ENCODE peak calls at places on chromosomes 12 and 14, in five cellular contexts. Z is left lung, R is breast epithelium, T is HCT116, W is A673. P is an unnamed sample.

GRCh38 chr12:9760699-9761406 is at the start of gene CD69:
- DNase-seq in W (peak), T (no peak), R (no peak), Z (no peak), P (no peak)

GRCh38 chr14:98731701-98732100 is 540.3 kb downstream of the BCL11B start:
- DNase-seq in Z (no peak), R (no peak), T (no peak), W (no peak), P (no peak)

GRCh38 chr14:66425402-66425801 is 60.8 kb upstream of the CCDC196 start:
- DNase-seq in W (no peak), R (no peak), T (no peak), Z (no peak), P (no peak)

GRCh38 chr12:87981495-87981894 is 47.7 kb downstream of the C12orf50 start:
- DNase-seq in R (no peak), T (no peak), W (no peak), Z (no peak), P (no peak)

GRCh38 chr12:5525783-5526367 is 94.0 kb downstream of the NTF3 start:
- DNase-seq in Z (no peak), W (no peak), T (no peak), R (no peak), P (no peak)

GRCh38 chr14:76123426-76124095 is 28.2 kb upstream of the GPATCH2L start:
- DNase-seq in W (no peak), R (no peak), Z (no peak), T (no peak), P (no peak)

GRCh38 chr14:29486132-29486531 is 441.5 kb downstream of the PRKD1 start:
- DNase-seq in W (no peak), Z (no peak), R (no peak), T (no peak), P (no peak)

GRCh38 chr12:124684971-124685688 is 117.7 kb upstream of the NCOR2 start:
- DNase-seq in Z (no peak), W (no peak), T (no peak), R (no peak), P (peak)

GRCh38 chr12:111773801-111774551 is 7.2 kb downstream of the ALDH2 start:
- DNase-seq in Z (peak), T (no peak), R (peak), W (no peak), P (peak)

GRCh38 chr12:48037267-48037915 is 33.1 kb upstream of the COL2A1 start:
- DNase-seq in W (peak), T (no peak), Z (no peak), R (no peak), P (no peak)

GRCh38 chr12:15741082-15741481 is 48.1 kb downstream of the EPS8 start:
- DNase-seq in W (no peak), Z (no peak), R (no peak), T (no peak), P (no peak)

GRCh38 chr14:66507181-66507721 is 696 bp upstream of the GPHN start:
- DNase-seq in R (no peak), W (no peak), Z (no peak), T (peak), P (no peak)

GRCh38 chr12:25071366-25071765 is 122.5 kb upstream of the BCAT1 start:
- DNase-seq in Z (no peak), R (no peak), W (no peak), T (no peak), P (no peak)

GRCh38 chr12:117679776-117680175 is 289.0 kb downstream of the KSR2 start:
- DNase-seq in Z (no peak), R (no peak), W (no peak), T (no peak), P (no peak)

GRCh38 chr12:91513354-91513753 is 330.7 kb upstream of the DCN start:
- DNase-seq in R (no peak), W (no peak), T (no peak), Z (no peak), P (no peak)

GRCh38 chr14:85443001-85443400 is 86.9 kb upstream of the FLRT2 start:
- DNase-seq in R (no peak), W (no peak), T (no peak), Z (no peak), P (no peak)

GRCh38 chr12:3263282-3263681 is 186.1 kb downstream of the TSPAN9 start:
- DNase-seq in R (no peak), T (no peak), W (no peak), Z (no peak), P (no peak)

GRCh38 chr12:109084425-109084824 is 8.8 kb downstream of the ALKBH2 start:
- DNase-seq in W (no peak), Z (no peak), T (no peak), R (no peak), P (no peak)

GRCh38 chr14:79294506-79294905 is 916.8 kb downstream of the DIO2 start:
- DNase-seq in T (no peak), R (no peak), W (no peak), Z (no peak), P (no peak)

GRCh38 chr14:59836116-59836515 is 34.5 kb downstream of the RTN1 start:
- DNase-seq in W (peak), T (no peak), Z (no peak), R (no peak), P (no peak)

GRCh38 chr12:47509398-47509851 is 196.4 kb downstream of the RPAP3 start:
- DNase-seq in Z (no peak), R (no peak), T (no peak), W (no peak), P (no peak)

DNA sequence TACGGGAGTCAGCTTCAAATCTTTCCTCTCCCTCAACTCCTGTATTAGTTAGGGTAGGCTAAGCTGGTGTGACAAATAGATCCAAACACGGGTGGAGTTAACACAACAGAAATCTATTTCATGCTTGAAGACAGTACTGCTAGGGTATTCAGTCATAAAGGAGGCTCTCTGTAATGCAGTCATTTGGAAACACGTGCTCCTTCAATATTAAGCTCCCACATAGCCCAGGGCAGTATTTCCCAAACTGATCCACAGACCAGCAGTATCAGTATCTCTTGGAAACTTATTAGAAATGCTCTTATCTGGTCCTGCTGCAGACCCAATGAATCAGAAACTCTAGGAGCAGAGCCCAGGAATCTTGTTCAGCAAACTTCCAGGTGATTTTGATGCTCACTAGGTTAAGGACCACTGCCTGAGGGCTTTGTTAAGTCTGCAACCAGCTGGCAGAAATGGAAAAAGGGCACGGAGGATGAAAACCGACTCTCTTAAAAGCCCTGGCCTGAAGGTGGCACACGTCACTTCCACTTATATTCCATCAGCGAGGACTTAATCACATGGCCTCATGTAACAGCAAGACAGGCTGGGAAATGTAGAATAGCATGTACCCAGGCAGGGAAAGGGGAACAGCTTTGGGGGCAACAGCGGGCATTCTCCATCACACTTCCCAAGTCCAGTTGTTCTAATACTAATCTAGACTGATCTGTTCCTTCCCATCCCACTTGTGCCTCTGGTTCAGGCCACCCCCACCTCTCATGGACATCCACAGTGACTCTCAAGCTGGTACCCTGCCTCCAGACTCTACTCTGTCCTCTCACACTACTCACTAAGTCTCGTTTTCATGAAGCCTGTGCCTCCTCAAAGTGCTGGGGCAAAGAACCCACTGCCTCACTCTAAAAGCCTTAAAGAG is 38.2 kb upstream of the RIC8B start:
- DNase-seq in R (no peak), T (no peak), Z (no peak), W (peak), P (no peak)
- H3K4me3 ChIP-seq in R (no peak), T (no peak), Z (no peak), W (no peak), P (no peak)

DNA sequence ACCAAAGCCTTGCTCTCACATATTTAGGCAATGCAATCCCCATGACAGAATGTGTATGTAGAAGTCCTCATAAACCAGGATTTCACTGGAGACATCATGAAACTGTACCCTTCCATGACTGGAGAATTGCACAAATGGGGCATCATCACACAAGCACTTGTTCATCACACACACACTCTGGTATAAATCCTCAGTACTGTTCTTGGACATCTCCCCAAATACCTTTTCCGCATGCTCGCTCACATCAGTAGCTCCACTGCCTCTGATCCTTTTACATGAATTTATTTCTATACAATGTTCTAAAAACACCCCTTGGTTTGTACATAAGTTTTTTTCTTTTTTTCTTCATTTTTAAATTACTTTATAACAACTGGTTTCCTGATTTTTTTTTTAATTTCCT is 3.3 kb upstream of the ING4 start:
- DNase-seq in Z (no peak), R (no peak), T (no peak), W (no peak), P (no peak)
- TF ChIP-seq CTCF in Z (no peak), R (no peak), T (no peak), W (no peak), P (no peak)

GRCh38 chr12:104494137-104494815 is 37.5 kb downstream of the CHST11 start:
- DNase-seq in Z (no peak), R (no peak), T (no peak), W (no peak), P (no peak)
- H3K4me3 ChIP-seq in Z (no peak), R (peak), T (no peak), W (no peak), P (peak)

DNA sequence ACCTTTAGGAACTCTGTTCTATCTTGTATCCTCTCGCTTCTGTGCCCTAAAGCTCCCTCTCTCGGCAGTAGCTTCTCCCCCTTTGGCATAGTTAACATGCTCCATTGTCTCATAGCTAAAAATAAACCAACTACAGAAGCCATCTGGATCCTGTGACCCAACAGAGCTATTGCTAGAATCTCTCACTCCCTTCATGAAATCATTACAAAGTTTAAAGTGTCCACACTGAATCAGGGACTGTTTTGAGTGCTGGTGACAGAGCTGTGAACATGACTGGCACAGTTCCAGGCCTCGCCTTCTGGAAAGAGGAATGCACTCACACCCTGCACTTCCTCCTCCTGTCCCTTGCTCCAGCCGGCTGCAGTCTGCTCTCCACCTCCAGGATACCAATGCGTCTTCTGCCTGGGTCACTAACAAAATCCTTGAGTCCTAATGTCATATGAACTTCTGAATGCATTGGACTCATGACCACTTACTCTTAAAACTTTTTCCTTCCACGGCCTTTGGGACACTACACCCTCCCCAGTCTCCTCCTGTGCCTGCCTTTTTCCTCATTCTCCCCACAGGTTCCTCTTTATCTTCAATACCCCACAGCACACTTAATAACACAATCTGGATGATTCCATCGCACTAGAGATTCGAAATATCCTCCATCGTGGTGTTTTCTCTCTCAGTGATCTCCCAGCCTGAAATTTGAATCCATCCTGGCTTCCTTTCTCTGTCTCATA is 13.2 kb downstream of the PLBD1 start:
- DNase-seq in W (peak), T (peak), R (peak), Z (peak), P (peak)
- TF ChIP-seq CTCF in W (no peak), T (peak), R (no peak), Z (peak), P (no peak)